ENCODE peak calls at places on chromosomes 16 and 17, in four cellular contexts. Q is NCI-H526; G is effector memory CD4-positive, alpha-beta T cell; U is IMR-90. J is an unnamed sample.

GRCh38 chr16:10964039-10964890 is 19.9 kb downstream of the CLEC16A start:
- DNase-seq in Q (peak), G (peak), U (peak), J (peak)

GRCh38 chr16:89308391-89309333 is 91.2 kb downstream of the ZNF778 start:
- DNase-seq in G (peak), U (no peak), Q (no peak), J (no peak)

GRCh38 chr17:41528959-41529353 is 848 bp upstream of the KRT19 start:
- DNase-seq in G (no peak), Q (no peak), U (no peak), J (no peak)

GRCh38 chr16:67055712-67056487 is 27.0 kb downstream of the CBFB start:
- DNase-seq in U (peak), Q (no peak), G (no peak), J (no peak)

GRCh38 chr17:81976332-81977210 is 858 bp upstream of the ASPSCR1 start:
- DNase-seq in G (no peak), Q (peak), U (no peak), J (no peak)

GRCh38 chr17:56597495-56597990 is 4.0 kb downstream of the NOG start:
- DNase-seq in G (no peak), U (peak), Q (no peak), J (no peak)

GRCh38 chr17:79420318-79421243 is 190.3 kb downstream of the RBFOX3 start:
- DNase-seq in G (no peak), U (no peak), Q (no peak), J (no peak)

GRCh38 chr17:3035256-3035967 is 28.0 kb downstream of the OR1D5 start:
- DNase-seq in Q (no peak), G (no peak), U (no peak), J (peak)

GRCh38 chr16:12184419-12184831 is 207.9 kb downstream of the SNX29 start:
- DNase-seq in U (no peak), G (no peak), Q (no peak), J (no peak)

GRCh38 chr16:9844361-9844760 is 337.9 kb downstream of the GRIN2A start:
- DNase-seq in G (no peak), Q (no peak), U (no peak), J (no peak)

GRCh38 chr16:3623642-3624041 is 12.2 kb upstream of the SLX4 start:
- DNase-seq in Q (no peak), G (no peak), U (no peak), J (no peak)

GRCh38 chr16:56353054-56353921 is 72.1 kb downstream of the AMFR start:
- DNase-seq in Q (no peak), U (no peak), G (no peak), J (peak)

GRCh38 chr16:19213885-19214284 is 45.8 kb downstream of the SYT17 start:
- DNase-seq in U (no peak), G (no peak), Q (no peak), J (no peak)

GRCh38 chr17:29622337-29623282 is at the start of gene CORO6:
- DNase-seq in Q (peak), G (peak), U (peak), J (no peak)

GRCh38 chr17:863880-864279 is 81.7 kb downstream of the MRM3 start:
- DNase-seq in U (no peak), Q (no peak), G (no peak), J (no peak)

GRCh38 chr17:43094129-43094834 is 30.9 kb downstream of the BRCA1 start:
- DNase-seq in G (no peak), Q (no peak), U (peak), J (no peak)

GRCh38 chr17:51662204-51663056 is 402.1 kb downstream of the UTP18 start:
- DNase-seq in U (no peak), G (no peak), Q (peak), J (no peak)